ENCODE peak calls at places on chromosomes 11 and 22, in seven cellular contexts. U is A549, C is heart left ventricle, M is aorta, Y is spleen, E is prostate gland, A is thyroid gland. N is an unnamed sample.

GRCh38 chr11:19756675-19757475 is 44.2 kb downstream of the NAV2 start:
- DNase-seq in U (no peak), C (no peak), M (no peak), Y (no peak), E (no peak), A (peak; percentile 27), N (no peak)

GRCh38 chr11:2468363-2469240 is 23.8 kb downstream of the KCNQ1 start:
- DNase-seq in U (no peak), C (no peak), M (no peak), Y (no peak), E (no peak), A (no peak), N (no peak)

GRCh38 chr11:26442131-26442530 is 110.2 kb downstream of the ANO3 start:
- DNase-seq in U (peak; percentile 18), C (no peak), M (no peak), Y (no peak), E (no peak), A (no peak), N (no peak)

GRCh38 chr22:22508274-22509176 is at the start of gene ZNF280B:
- DNase-seq in U (peak; percentile 85), C (peak; percentile 36), M (peak; percentile 86), Y (peak; percentile 93), E (peak; percentile 5), A (peak; percentile 80), N (peak; percentile 87)

GRCh38 chr22:45946805-45947600 is 30.0 kb downstream of the WNT7B start:
- DNase-seq in U (no peak), C (no peak), M (no peak), Y (no peak), E (no peak), A (peak; percentile 39), N (peak; percentile 45)

GRCh38 chr11:127994736-127995135 is 592.6 kb downstream of the ETS1 start:
- DNase-seq in U (no peak), C (no peak), M (no peak), Y (no peak), E (no peak), A (no peak), N (no peak)

GRCh38 chr11:79438631-79439429 is 2.0 kb downstream of the TENM4 start:
- DNase-seq in U (no peak), C (peak; percentile 8), M (no peak), Y (no peak), E (no peak), A (peak; percentile 46), N (peak; percentile 24)

GRCh38 chr22:24420977-24421343 is 6.4 kb upstream of the ADORA2A start:
- DNase-seq in U (no peak), C (no peak), M (no peak), Y (no peak), E (no peak), A (no peak), N (no peak)

GRCh38 chr11:122177238-122177637 is 61.2 kb upstream of the BLID start:
- DNase-seq in U (no peak), C (no peak), M (no peak), Y (no peak), E (no peak), A (no peak), N (no peak)

GRCh38 chr11:23413057-23413456 is 552.8 kb upstream of the CCDC179 start:
- DNase-seq in U (no peak), C (no peak), M (no peak), Y (no peak), E (no peak), A (no peak), N (no peak)

GRCh38 chr22:18091916-18092526 is 14.2 kb downstream of the PEX26 start:
- DNase-seq in U (peak; percentile 78), C (peak; percentile 72), M (peak; percentile 91), Y (no peak), E (peak; percentile 62), A (peak; percentile 30), N (peak; percentile 84)

GRCh38 chr22:37053310-37054077 is 2.0 kb downstream of the KCTD17 start:
- DNase-seq in U (no peak), C (peak; percentile 41), M (no peak), Y (no peak), E (no peak), A (peak; percentile 29), N (no peak)
- H3K4me3 ChIP-seq in U (no peak overlapping the region), C (no peak overlapping the region), M (no peak overlapping the region), Y (no peak overlapping the region), E (no peak overlapping the region), A (no peak overlapping the region), N (no peak overlapping the region)

GRCh38 chr22:26479043-26479791 is 4.4 kb downstream of the HPS4 start:
- DNase-seq in U (no peak), C (no peak), M (no peak), Y (no peak), E (peak; percentile 29), A (no peak), N (no peak)

GRCh38 chr22:26477341-26477731 is 6.2 kb downstream of the HPS4 start:
- DNase-seq in U (no peak), C (no peak), M (no peak), Y (no peak), E (no peak), A (no peak), N (no peak)

GRCh38 chr22:26474687-26475086 is 8.9 kb downstream of the HPS4 start:
- DNase-seq in U (no peak), C (no peak), M (no peak), Y (no peak), E (no peak), A (no peak), N (no peak)

GRCh38 chr22:26479792-26480610 is 3.6 kb downstream of the HPS4 start:
- DNase-seq in U (no peak), C (no peak), M (no peak), Y (no peak), E (peak; percentile 63), A (no peak), N (no peak)

GRCh38 chr22:26476705-26477340 is 6.8 kb downstream of the HPS4 start:
- DNase-seq in U (no peak), C (no peak), M (no peak), Y (no peak), E (no peak), A (no peak), N (no peak)
- H3K27ac ChIP-seq in U (no peak overlapping the region), C (no peak overlapping the region), M (no peak overlapping the region), Y (peak overlapping the region; percentile 5), E (no peak overlapping the region), A (no peak overlapping the region), N (no peak overlapping the region)

GRCh38 chr11:76665921-76666351 is 4.6 kb downstream of the LRRC32 start:
- DNase-seq in U (no peak), C (no peak), M (peak; percentile 65), Y (peak; percentile 67), E (no peak), A (no peak), N (peak; percentile 4)

GRCh38 chr11:76667271-76667818 is 3.2 kb downstream of the LRRC32 start:
- DNase-seq in U (no peak), C (no peak), M (peak; percentile 68), Y (peak; percentile 64), E (no peak), A (no peak), N (no peak)

GRCh38 chr11:76666830-76667229 is 3.7 kb downstream of the LRRC32 start:
- DNase-seq in U (no peak), C (no peak), M (peak; percentile 25), Y (no peak), E (no peak), A (no peak), N (no peak)

GRCh38 chr11:76665172-76665571 is 5.4 kb downstream of the LRRC32 start:
- DNase-seq in U (no peak), C (peak; percentile 3), M (peak; percentile 15), Y (peak; percentile 70), E (no peak), A (no peak), N (no peak)

DNA sequence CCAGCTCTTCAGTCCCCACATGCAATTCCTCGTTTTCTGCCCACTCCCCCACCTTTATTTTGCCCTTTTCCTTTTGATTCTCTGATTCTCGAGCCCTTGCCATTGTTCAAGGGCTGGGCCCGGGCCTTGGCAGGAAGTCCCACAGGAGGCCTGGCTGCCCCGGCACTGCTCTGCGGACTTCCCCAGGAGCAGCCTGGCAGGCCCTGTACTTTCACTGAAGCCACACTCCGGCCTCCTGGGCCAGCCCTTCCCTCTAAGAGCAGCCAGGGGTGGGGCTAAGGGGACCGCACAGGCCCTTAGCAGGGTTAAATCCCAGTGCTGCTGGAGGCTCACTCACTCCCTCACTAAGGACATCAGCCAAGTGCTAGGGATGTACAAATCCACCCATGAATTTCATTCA is 4.1 kb downstream of the LRRC32 start:
- DNase-seq in U (no peak), C (peak; percentile 72), M (peak; percentile 90), Y (peak; percentile 89), E (no peak), A (peak; percentile 14), N (no peak)
- H3K4me3 ChIP-seq in U (no peak overlapping the region), C (peak overlapping the region; percentile 28), M (no peak overlapping the region), Y (no peak overlapping the region), E (no peak overlapping the region), A (no peak overlapping the region), N (no peak overlapping the region)

GRCh38 chr11:96272542-96273306 is 70.3 kb downstream of the MAML2 start:
- DNase-seq in U (peak; percentile 9), C (no peak), M (no peak), Y (no peak), E (peak; percentile 49), A (peak; percentile 78), N (peak; percentile 59)
- H3K27ac ChIP-seq in U (no peak overlapping the region), C (no peak overlapping the region), M (peak overlapping the region; percentile 57), Y (peak overlapping the region; percentile 1), E (peak overlapping the region; percentile 66), A (peak overlapping the region; percentile 82), N (peak overlapping the region; percentile 81)

GRCh38 chr11:63520606-63521170 is 14.8 kb downstream of the LGALS12 start:
- DNase-seq in U (no peak), C (no peak), M (no peak), Y (no peak), E (no peak), A (no peak), N (no peak)
- H3K4me3 ChIP-seq in U (no peak overlapping the region), C (no peak overlapping the region), M (no peak overlapping the region), Y (no peak overlapping the region), E (no peak overlapping the region), A (no peak overlapping the region), N (no peak overlapping the region)

N was measured in body of pancreas.